ENCODE peak calls at places on chromosomes 6 and 20, in six cellular contexts. W is left lung, K is fibroblast of lung, S is GM06990, G is MM.1S, I is fibroblast of pulmonary artery. A is an unnamed sample.

GRCh38 chr20:36876473-36876833 is 515 bp downstream of the TLDC2 start:
- DNase-seq in I (no peak), K (no peak), S (no peak), W (no peak), G (no peak), A (no peak)

GRCh38 chr20:47662483-47663353 is 122.6 kb downstream of the SULF2 start:
- DNase-seq in K (no peak), G (no peak), I (no peak), S (no peak), W (no peak), A (no peak)

GRCh38 chr6:169975701-169976100 is 224.3 kb downstream of the ERMARD start:
- DNase-seq in W (no peak), K (no peak), S (no peak), G (no peak), I (no peak), A (no peak)

GRCh38 chr6:5981274-5982026 is 25.3 kb downstream of the NRN1 start:
- DNase-seq in G (no peak), I (no peak), K (no peak), S (no peak), W (no peak), A (peak)

GRCh38 chr6:125310994-125311649 is 9.4 kb upstream of the HDDC2 start:
- DNase-seq in W (no peak), G (peak), S (no peak), I (peak), K (peak), A (peak)

GRCh38 chr6:372336-372911 is 19.1 kb upstream of the IRF4 start:
- DNase-seq in S (no peak), I (no peak), K (no peak), G (no peak), W (no peak), A (no peak)

GRCh38 chr6:129852257-129852858 is 8.8 kb downstream of the TMEM244 start:
- DNase-seq in G (no peak), W (no peak), I (peak), K (no peak), S (no peak), A (peak)

GRCh38 chr20:59309218-59309617 is 8.8 kb downstream of the EDN3 start:
- DNase-seq in S (no peak), I (no peak), W (no peak), K (no peak), G (no peak), A (no peak)

GRCh38 chr6:72787521-72788031 is 165.7 kb downstream of the KCNQ5 start:
- DNase-seq in G (no peak), K (peak), W (peak), I (peak), S (no peak), A (peak)

GRCh38 chr6:118959903-118960302 is 24.9 kb upstream of the MCM9 start:
- DNase-seq in S (no peak), W (no peak), I (no peak), K (no peak), G (no peak), A (no peak)

GRCh38 chr6:144768676-144769599 is 483.8 kb downstream of the UTRN start:
- DNase-seq in I (no peak), W (no peak), K (peak), S (no peak), G (no peak), A (no peak)

GRCh38 chr20:40489886-40490285 is 199.2 kb downstream of the MAFB start:
- DNase-seq in W (no peak), I (peak), S (no peak), K (no peak), G (no peak), A (peak)

GRCh38 chr6:119124079-119124824 is 45.8 kb upstream of the FAM184A start:
- DNase-seq in K (no peak), W (no peak), S (no peak), G (no peak), I (no peak), A (peak)

GRCh38 chr6:35568967-35569606 is 56.4 kb upstream of the TULP1 start:
- DNase-seq in S (peak), W (no peak), I (peak), G (no peak), K (peak), A (no peak)

GRCh38 chr20:33636776-33637175 is 25.4 kb upstream of the C20orf144 start:
- DNase-seq in G (no peak), I (no peak), S (no peak), W (no peak), K (no peak), A (no peak)

GRCh38 chr20:9269280-9269971 is 200.5 kb downstream of the PLCB4 start:
- DNase-seq in W (no peak), I (peak), S (no peak), G (no peak), K (peak), A (no peak)

GRCh38 chr6:99882151-99882702 is 111.8 kb downstream of the MCHR2 start:
- DNase-seq in I (no peak), W (no peak), S (no peak), K (no peak), G (no peak), A (no peak)

GRCh38 chr6:139381216-139381615 is 6.8 kb upstream of the CITED2 start:
- DNase-seq in K (peak), S (no peak), W (no peak), G (no peak), I (no peak), A (no peak)

GRCh38 chr6:138891255-138891986 is 95.5 kb downstream of the ECT2L start:
- DNase-seq in K (peak), G (no peak), I (no peak), W (no peak), S (no peak), A (peak)

GRCh38 chr6:53813096-53813495 is 18.3 kb downstream of the LRRC1 start:
- DNase-seq in S (no peak), K (no peak), G (no peak), W (no peak), I (no peak), A (peak)

GRCh38 chr6:111119550-111120329 is 32.4 kb downstream of the SLC16A10 start:
- DNase-seq in G (no peak), I (peak), K (peak), S (no peak), W (no peak), A (no peak)

GRCh38 chr6:14766595-14766994 is 479.3 kb upstream of the JARID2 start:
- DNase-seq in I (no peak), S (no peak), G (no peak), K (no peak), W (no peak), A (no peak)

GRCh38 chr6:166588691-166589333 is 2.3 kb upstream of the RAMACL start:
- DNase-seq in G (no peak), W (no peak), S (peak), I (peak), K (no peak), A (peak)

GRCh38 chr6:10510592-10511367 is 10.4 kb upstream of the GCNT2 start:
- DNase-seq in S (no peak), G (peak), K (peak), I (peak), W (peak), A (peak)

GRCh38 chr20:53739799-53740785 is 146.5 kb upstream of the ZNF217 start:
- DNase-seq in K (peak), W (no peak), S (no peak), I (peak), G (peak), A (peak)

GRCh38 chr6:144595266-144595665 is 310.1 kb downstream of the UTRN start:
- DNase-seq in W (no peak), I (peak), S (no peak), G (no peak), K (no peak), A (no peak)

GRCh38 chr6:125444234-125444949 is 142.6 kb upstream of the HDDC2 start:
- DNase-seq in G (no peak), W (peak), I (peak), K (peak), S (no peak), A (no peak)

GRCh38 chr6:26330835-26331808 is 33.9 kb upstream of the BTN3A2 start:
- DNase-seq in S (peak), I (no peak), W (no peak), K (no peak), G (no peak), A (peak)

GRCh38 chr6:504446-504980 is 113.0 kb downstream of the IRF4 start:
- DNase-seq in W (no peak), G (no peak), I (no peak), S (no peak), K (no peak), A (no peak)

GRCh38 chr6:45737331-45738056 is 278.2 kb downstream of the CLIC5 start:
- DNase-seq in K (no peak), S (peak), W (no peak), I (no peak), G (peak), A (no peak)

GRCh38 chr6:25660512-25660911 is 8.5 kb downstream of the SCGN start:
- DNase-seq in K (peak), G (no peak), S (no peak), I (peak), W (no peak), A (peak)

GRCh38 chr6:20119446-20119845 is 92.8 kb downstream of the MBOAT1 start:
- DNase-seq in W (no peak), I (no peak), S (no peak), G (no peak), K (no peak), A (no peak)

GRCh38 chr20:57006411-57007170 is 259.9 kb downstream of the BMP7 start:
- DNase-seq in W (no peak), G (peak), I (no peak), K (no peak), S (no peak), A (no peak)

GRCh38 chr6:23202207-23202606 is 632.8 kb downstream of the HDGFL1 start:
- DNase-seq in K (no peak), I (no peak), S (no peak), G (no peak), W (no peak), A (no peak)
- TF ChIP-seq CTCF in K (no peak), I (no peak), S (no peak), G (no peak), W (no peak), A (no peak)

DNA sequence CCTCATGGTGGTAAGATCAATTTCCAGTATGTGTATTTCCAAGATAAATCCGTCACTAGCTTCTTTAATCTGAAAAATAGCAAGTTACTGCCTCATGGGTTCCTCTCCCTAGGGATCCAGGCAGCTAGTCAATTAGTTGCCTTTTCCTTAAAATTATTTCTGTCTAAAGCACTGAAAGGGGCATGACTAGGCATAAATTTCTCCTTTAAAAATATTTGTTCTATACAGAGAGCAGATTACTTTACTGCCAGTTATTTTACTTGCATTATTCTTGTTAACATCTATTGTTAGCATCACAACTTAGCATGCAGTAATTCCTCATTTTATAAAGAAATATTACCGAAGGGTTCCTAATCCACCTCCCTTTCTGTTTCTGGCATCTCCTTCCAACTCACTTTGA is 1.4 kb downstream of the MTCL3 start:
- DNase-seq in W (no peak), S (no peak), G (no peak), K (no peak), I (no peak), A (no peak)
- H3K4me3 ChIP-seq in W (no peak), S (no peak), G (no peak), K (peak), I (peak), A (no peak)

GRCh38 chr20:32091888-32092346 is 17.6 kb upstream of the TM9SF4 start:
- DNase-seq in S (peak), K (peak), W (peak), G (peak), I (peak), A (peak)
- TF ChIP-seq CTCF in S (peak), K (peak), W (peak), G (peak), I (peak), A (peak)

DNA sequence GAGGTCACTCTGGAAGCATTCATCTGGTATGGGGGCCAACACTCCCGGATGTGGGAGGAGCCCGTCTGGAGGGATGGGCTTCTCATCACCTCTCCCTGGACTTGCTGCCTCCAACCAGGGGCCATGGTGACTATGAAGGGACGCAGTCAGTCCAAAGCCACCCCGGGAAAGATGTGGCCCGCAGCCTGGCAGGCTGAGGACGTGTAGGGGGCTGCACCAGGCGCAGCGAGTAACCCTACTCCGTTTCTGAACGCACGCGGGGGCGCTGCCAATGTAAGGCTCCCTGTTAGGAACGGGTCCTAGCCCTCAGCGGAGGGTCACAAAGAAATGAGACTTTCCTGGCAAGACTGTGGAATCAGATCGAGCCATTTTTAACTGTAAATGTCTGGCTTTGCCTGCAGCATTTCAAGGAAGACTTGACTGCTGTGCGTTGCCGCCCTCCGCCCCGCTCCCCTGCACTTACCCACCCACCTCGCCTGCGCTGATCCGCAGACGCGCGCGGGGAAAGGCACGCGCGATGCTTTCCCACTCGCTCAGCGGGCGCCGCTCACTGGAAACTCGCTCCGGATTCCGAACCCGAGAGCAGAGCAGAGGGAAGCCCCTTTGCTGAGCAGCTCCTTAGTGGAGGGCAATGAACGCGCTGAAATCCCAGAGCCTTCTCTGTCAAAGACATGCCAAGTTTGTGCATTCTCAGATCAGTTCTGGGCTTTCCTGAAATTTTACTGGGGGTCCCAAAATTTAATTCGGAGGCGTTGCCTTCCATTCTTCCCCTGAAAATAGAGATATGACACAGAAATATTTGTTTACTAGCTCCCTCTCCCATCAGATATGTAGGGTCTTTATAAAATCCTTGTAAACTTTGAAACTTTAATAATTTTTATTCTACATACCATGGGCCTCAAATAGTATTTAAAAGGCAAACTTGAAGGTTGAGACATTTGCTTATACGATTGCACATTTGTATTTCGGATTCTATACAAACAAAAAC is 54.9 kb downstream of the IL20RA start:
- DNase-seq in K (no peak), W (no peak), S (no peak), G (no peak), I (no peak), A (no peak)
- H3K4me3 ChIP-seq in K (peak), W (peak), S (no peak), G (no peak), I (peak), A (peak)

GRCh38 chr20:52313335-52313963 is 121.9 kb upstream of the ZFP64 start:
- DNase-seq in I (peak), G (no peak), S (no peak), W (no peak), K (peak), A (peak)
- TF ChIP-seq CTCF in I (peak), G (no peak), S (no peak), W (no peak), K (peak), A (peak)

DNA sequence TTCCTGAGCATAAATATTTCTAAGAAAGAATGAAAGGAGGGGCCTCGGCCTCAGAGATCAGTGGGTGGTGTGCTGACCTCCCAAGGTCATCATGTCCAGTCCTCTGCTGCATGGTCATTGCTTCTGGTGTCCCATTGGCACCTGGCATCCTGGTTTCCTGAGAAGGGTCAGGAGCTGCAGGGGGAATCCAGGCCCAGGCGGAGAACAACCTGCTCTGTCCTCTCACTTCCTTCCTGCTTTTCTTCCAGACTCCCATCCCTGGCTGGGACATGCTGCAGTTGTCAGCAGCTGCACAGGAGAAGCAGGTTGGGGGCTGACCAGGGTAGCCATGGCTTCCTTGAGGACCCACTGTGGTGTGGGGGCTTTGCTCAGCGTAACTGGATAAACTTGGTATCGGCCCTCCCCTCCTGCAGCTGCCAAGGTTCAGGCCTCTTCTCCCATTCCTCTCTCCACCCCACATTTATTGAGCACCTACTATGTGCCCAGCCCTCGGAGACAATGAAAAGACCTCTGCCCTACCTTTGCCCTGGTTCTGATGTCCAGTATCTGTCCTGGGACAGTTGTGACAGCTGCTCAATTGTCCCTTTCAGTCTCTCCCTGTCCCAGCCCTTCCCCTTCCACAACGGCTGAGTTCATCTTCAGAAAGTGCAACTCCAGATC is 155.2 kb downstream of the CEBPB start:
- DNase-seq in K (no peak), G (no peak), W (no peak), I (no peak), S (no peak), A (no peak)
- H3K4me3 ChIP-seq in K (no peak), G (no peak), W (no peak), I (no peak), S (no peak), A (no peak)

DNA sequence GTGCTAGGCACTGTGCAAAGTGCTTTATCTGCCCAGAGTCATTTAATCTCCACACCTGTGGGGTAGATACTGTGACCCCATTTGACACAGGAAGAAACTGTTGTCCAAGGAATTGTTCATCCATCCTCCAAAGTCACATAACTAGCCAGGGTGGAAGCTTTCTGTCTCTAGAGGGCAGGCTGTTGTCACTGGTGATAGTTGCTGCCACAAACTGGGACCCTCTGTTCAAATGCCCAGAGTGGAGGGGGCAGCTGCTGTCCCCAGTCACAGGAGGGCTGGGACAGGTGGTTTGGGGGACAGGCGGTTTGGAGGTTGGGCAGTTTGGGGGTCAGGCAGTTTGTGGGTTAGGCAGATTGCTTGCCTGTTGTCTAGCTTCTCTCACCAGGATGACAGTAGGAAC is 16.1 kb upstream of the TMEM242 start:
- DNase-seq in G (no peak), I (no peak), S (no peak), K (no peak), W (no peak), A (no peak)
- TF ChIP-seq CTCF in G (no peak), I (peak), S (peak), K (no peak), W (no peak), A (no peak)

DNA sequence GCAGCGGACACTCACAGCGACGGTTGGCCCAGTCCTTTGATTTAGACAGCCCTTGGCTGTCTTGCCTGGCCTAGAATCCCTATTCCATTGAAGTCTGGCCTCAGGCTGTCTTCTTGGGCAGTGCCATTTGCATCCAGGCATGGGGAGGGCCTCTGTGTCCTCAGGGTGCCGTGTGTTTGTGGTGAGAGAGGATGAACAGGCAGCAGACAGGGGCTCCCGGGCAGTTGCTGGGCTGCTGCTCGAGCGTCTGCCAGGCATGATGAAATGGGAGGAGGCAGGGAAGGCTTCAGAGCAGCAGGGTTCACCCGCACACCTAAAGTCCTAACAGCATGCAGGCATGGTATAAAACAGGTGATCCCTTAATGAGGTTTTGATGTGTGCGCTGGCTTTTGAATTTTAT is 126.9 kb downstream of the SOBP start:
- DNase-seq in G (no peak), S (no peak), K (no peak), W (no peak), I (no peak), A (no peak)
- H3K4me3 ChIP-seq in G (no peak), S (no peak), K (no peak), W (no peak), I (no peak), A (no peak)